ENCODE peak calls at places on chromosomes 12 and 14, in seven cellular contexts. One of them, this sample, is unnamed. For H3K36me3, the result is how much of the 10 kb centered on the place peaks cover.

GRCh38 chr12:67484788-67485480 is 163.6 kb upstream of the DYRK2 start:
- DNase-seq in GM23248: no peak
- DNase-seq in adrenal gland: no peak
- DNase-seq in SK-N-SH: no peak
- DNase-seq in body of pancreas: no peak
- DNase-seq in PC-9: no peak
- DNase-seq in MM.1S: peak
- DNase-seq in this sample: no peak

GRCh38 chr14:53850714-53851296 is 105.8 kb downstream of the BMP4 start:
- DNase-seq in adrenal gland: no peak
- DNase-seq in PC-9: peak
- DNase-seq in body of pancreas: no peak
- DNase-seq in SK-N-SH: no peak
- DNase-seq in MM.1S: no peak
- DNase-seq in GM23248: peak
- DNase-seq in this sample: no peak

GRCh38 chr12:57632898-57633825 is at the start of gene B4GALNT1:
- DNase-seq in SK-N-SH: peak
- DNase-seq in adrenal gland: peak
- DNase-seq in GM23248: peak
- DNase-seq in body of pancreas: peak
- DNase-seq in PC-9: peak
- DNase-seq in MM.1S: peak
- DNase-seq in this sample: peak

GRCh38 chr12:118866346-118866745 is 115.0 kb upstream of the SRRM4 start:
- DNase-seq in body of pancreas: no peak
- DNase-seq in GM23248: no peak
- DNase-seq in MM.1S: no peak
- DNase-seq in SK-N-SH: no peak
- DNase-seq in adrenal gland: no peak
- DNase-seq in PC-9: no peak
- DNase-seq in this sample: no peak

GRCh38 chr14:103434868-103435442 is 49.7 kb downstream of the MARK3 start:
- DNase-seq in MM.1S: no peak
- DNase-seq in adrenal gland: no peak
- DNase-seq in PC-9: no peak
- DNase-seq in GM23248: no peak
- DNase-seq in SK-N-SH: no peak
- DNase-seq in body of pancreas: no peak
- DNase-seq in this sample: no peak

GRCh38 chr12:52081263-52081733 is 1.8 kb downstream of the SMIM41 start:
- DNase-seq in SK-N-SH: peak
- DNase-seq in adrenal gland: no peak
- DNase-seq in body of pancreas: no peak
- DNase-seq in MM.1S: peak
- DNase-seq in PC-9: no peak
- DNase-seq in GM23248: no peak
- DNase-seq in this sample: peak

GRCh38 chr12:34126239-34126641 is 103.9 kb downstream of the ALG10 start:
- DNase-seq in PC-9: no peak
- DNase-seq in GM23248: peak
- DNase-seq in body of pancreas: no peak
- DNase-seq in adrenal gland: no peak
- DNase-seq in MM.1S: no peak
- DNase-seq in SK-N-SH: no peak
- DNase-seq in this sample: no peak

GRCh38 chr12:6912164-6912956 is 2.0 kb upstream of the ENO2 start:
- DNase-seq in PC-9: no peak
- DNase-seq in MM.1S: no peak
- DNase-seq in body of pancreas: no peak
- DNase-seq in adrenal gland: no peak
- DNase-seq in GM23248: no peak
- DNase-seq in SK-N-SH: no peak
- DNase-seq in this sample: no peak

GRCh38 chr12:127125607-127126259 is 1141.2 kb upstream of the TMEM132C start:
- DNase-seq in PC-9: peak
- DNase-seq in SK-N-SH: no peak
- DNase-seq in adrenal gland: no peak
- DNase-seq in body of pancreas: no peak
- DNase-seq in MM.1S: no peak
- DNase-seq in GM23248: peak
- DNase-seq in this sample: no peak

GRCh38 chr14:99505089-99505488 is 23.9 kb downstream of the CCNK start:
- DNase-seq in adrenal gland: no peak
- DNase-seq in SK-N-SH: no peak
- DNase-seq in GM23248: no peak
- DNase-seq in PC-9: no peak
- DNase-seq in MM.1S: no peak
- DNase-seq in body of pancreas: no peak
- DNase-seq in this sample: no peak
- H3K36me3 ChIP-seq in adrenal gland: under half
- H3K36me3 ChIP-seq in SK-N-SH: half or more
- H3K36me3 ChIP-seq in GM23248: half or more
- H3K36me3 ChIP-seq in PC-9: under half
- H3K36me3 ChIP-seq in MM.1S: under half
- H3K36me3 ChIP-seq in body of pancreas: half or more
- H3K36me3 ChIP-seq in this sample: half or more

GRCh38 chr12:109221277-109221931 is 87.7 kb downstream of the FOXN4 start:
- DNase-seq in GM23248: no peak
- DNase-seq in PC-9: no peak
- DNase-seq in adrenal gland: no peak
- DNase-seq in SK-N-SH: peak
- DNase-seq in MM.1S: no peak
- DNase-seq in body of pancreas: no peak
- DNase-seq in this sample: no peak

GRCh38 chr12:109223868-109224267 is 85.2 kb downstream of the FOXN4 start:
- DNase-seq in adrenal gland: no peak
- DNase-seq in MM.1S: no peak
- DNase-seq in body of pancreas: no peak
- DNase-seq in GM23248: no peak
- DNase-seq in PC-9: no peak
- DNase-seq in SK-N-SH: no peak
- DNase-seq in this sample: no peak

GRCh38 chr12:109223211-109223610 is 85.9 kb downstream of the FOXN4 start:
- DNase-seq in MM.1S: no peak
- DNase-seq in SK-N-SH: no peak
- DNase-seq in GM23248: no peak
- DNase-seq in body of pancreas: no peak
- DNase-seq in adrenal gland: no peak
- DNase-seq in PC-9: no peak
- DNase-seq in this sample: no peak

GRCh38 chr12:109222062-109222461 is 87.0 kb downstream of the FOXN4 start:
- DNase-seq in adrenal gland: no peak
- DNase-seq in body of pancreas: no peak
- DNase-seq in GM23248: no peak
- DNase-seq in PC-9: no peak
- DNase-seq in SK-N-SH: no peak
- DNase-seq in MM.1S: no peak
- DNase-seq in this sample: no peak

DNA sequence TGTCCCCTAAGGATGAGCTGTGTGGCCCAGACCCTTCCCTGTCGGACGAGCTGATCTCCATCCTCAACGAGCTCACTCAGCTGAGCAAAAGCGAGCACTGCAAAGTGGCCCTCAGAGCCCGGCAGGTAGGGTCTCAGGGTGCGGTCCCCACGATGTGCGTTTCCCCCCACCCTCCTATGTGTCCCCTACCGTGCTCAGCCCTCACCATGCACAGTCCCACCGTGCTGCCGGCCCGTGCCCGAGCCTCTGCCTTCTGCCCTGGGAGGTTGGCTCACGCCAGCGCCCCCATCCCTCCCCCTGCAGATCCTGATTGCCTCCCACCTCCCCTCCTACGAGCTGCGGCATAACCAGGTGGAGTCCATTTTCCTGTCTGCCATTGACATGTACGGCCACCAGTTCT is 86.6 kb downstream of the FOXN4 start:
- DNase-seq in GM23248: no peak
- DNase-seq in SK-N-SH: no peak
- DNase-seq in MM.1S: no peak
- DNase-seq in body of pancreas: no peak
- DNase-seq in PC-9: no peak
- DNase-seq in adrenal gland: no peak
- DNase-seq in this sample: no peak
- H3K36me3 ChIP-seq in GM23248: under half
- H3K36me3 ChIP-seq in SK-N-SH: under half
- H3K36me3 ChIP-seq in MM.1S: under half
- H3K36me3 ChIP-seq in body of pancreas: under half
- H3K36me3 ChIP-seq in PC-9: under half
- H3K36me3 ChIP-seq in adrenal gland: under half
- H3K36me3 ChIP-seq in this sample: under half

GRCh38 chr12:95282266-95282665 is 64.7 kb downstream of the VEZT start:
- DNase-seq in body of pancreas: no peak
- DNase-seq in PC-9: no peak
- DNase-seq in MM.1S: no peak
- DNase-seq in SK-N-SH: no peak
- DNase-seq in adrenal gland: peak
- DNase-seq in GM23248: no peak
- DNase-seq in this sample: no peak
- H3K36me3 ChIP-seq in body of pancreas: under half
- H3K36me3 ChIP-seq in PC-9: under half
- H3K36me3 ChIP-seq in MM.1S: under half
- H3K36me3 ChIP-seq in SK-N-SH: under half
- H3K36me3 ChIP-seq in adrenal gland: under half
- H3K36me3 ChIP-seq in GM23248: under half
- H3K36me3 ChIP-seq in this sample: under half

GRCh38 chr12:108645686-108646596 is 12.2 kb upstream of the SELPLG start:
- DNase-seq in MM.1S: no peak
- DNase-seq in body of pancreas: no peak
- DNase-seq in GM23248: no peak
- DNase-seq in PC-9: no peak
- DNase-seq in adrenal gland: no peak
- DNase-seq in SK-N-SH: no peak
- DNase-seq in this sample: no peak
- H3K36me3 ChIP-seq in MM.1S: under half
- H3K36me3 ChIP-seq in body of pancreas: under half
- H3K36me3 ChIP-seq in GM23248: half or more
- H3K36me3 ChIP-seq in PC-9: under half
- H3K36me3 ChIP-seq in adrenal gland: under half
- H3K36me3 ChIP-seq in SK-N-SH: under half
- H3K36me3 ChIP-seq in this sample: under half

GRCh38 chr12:32615441-32615840 is 63.7 kb upstream of the DNM1L start:
- DNase-seq in MM.1S: no peak
- DNase-seq in body of pancreas: no peak
- DNase-seq in PC-9: no peak
- DNase-seq in adrenal gland: no peak
- DNase-seq in GM23248: no peak
- DNase-seq in SK-N-SH: no peak
- DNase-seq in this sample: no peak
- H3K36me3 ChIP-seq in MM.1S: under half
- H3K36me3 ChIP-seq in body of pancreas: under half
- H3K36me3 ChIP-seq in PC-9: under half
- H3K36me3 ChIP-seq in adrenal gland: under half
- H3K36me3 ChIP-seq in GM23248: under half
- H3K36me3 ChIP-seq in SK-N-SH: under half
- H3K36me3 ChIP-seq in this sample: under half

GRCh38 chr14:93214598-93214997 is 7.5 kb downstream of the UBR7 start:
- DNase-seq in GM23248: no peak
- DNase-seq in SK-N-SH: no peak
- DNase-seq in MM.1S: no peak
- DNase-seq in body of pancreas: no peak
- DNase-seq in adrenal gland: no peak
- DNase-seq in PC-9: no peak
- DNase-seq in this sample: no peak

GRCh38 chr14:93207468-93208308 is 632 bp downstream of the UBR7 start:
- DNase-seq in GM23248: peak
- DNase-seq in SK-N-SH: peak
- DNase-seq in PC-9: peak
- DNase-seq in adrenal gland: peak
- DNase-seq in body of pancreas: peak
- DNase-seq in MM.1S: no peak
- DNase-seq in this sample: peak

GRCh38 chr14:93206793-93207467 is at the start of the genes GON7 and UBR7:
- DNase-seq in SK-N-SH: peak
- DNase-seq in body of pancreas: peak
- DNase-seq in MM.1S: peak
- DNase-seq in GM23248: peak
- DNase-seq in PC-9: peak
- DNase-seq in adrenal gland: peak
- DNase-seq in this sample: peak

DNA sequence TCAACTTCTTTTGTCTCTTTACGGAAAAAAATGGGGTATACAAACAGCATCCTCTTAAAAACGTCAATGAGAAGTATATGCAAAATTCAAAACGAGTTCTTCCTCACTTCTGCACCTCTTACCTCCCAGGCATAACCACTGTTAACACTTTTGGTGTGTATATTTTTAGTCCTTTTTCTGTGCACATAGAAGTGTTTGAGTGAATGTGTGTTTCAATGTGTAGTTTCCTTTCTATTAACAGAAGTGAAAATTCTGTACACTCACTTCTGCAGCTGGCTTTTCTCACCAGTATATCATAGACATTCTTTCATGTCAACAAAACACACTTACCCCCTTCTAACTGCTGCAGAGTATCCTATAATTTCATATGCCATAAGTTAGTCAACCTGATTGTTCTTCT is 5.4 kb downstream of the UBR7 start:
- DNase-seq in MM.1S: no peak
- DNase-seq in SK-N-SH: no peak
- DNase-seq in adrenal gland: no peak
- DNase-seq in GM23248: no peak
- DNase-seq in body of pancreas: no peak
- DNase-seq in PC-9: no peak
- DNase-seq in this sample: no peak
- H3K36me3 ChIP-seq in MM.1S: under half
- H3K36me3 ChIP-seq in SK-N-SH: under half
- H3K36me3 ChIP-seq in adrenal gland: under half
- H3K36me3 ChIP-seq in GM23248: under half
- H3K36me3 ChIP-seq in body of pancreas: under half
- H3K36me3 ChIP-seq in PC-9: under half
- H3K36me3 ChIP-seq in this sample: half or more

This sample was measured in BE2C.